ENCODE peak calls at places on chromosomes 16 and 17, in nine cellular contexts. Y, B, M, Q, X, H, D, A and O are unnamed samples.

GRCh38 chr17:15143524-15143923 is 121.6 kb downstream of the PMP22 start:
- DNase-seq in M (no peak), Y (no peak), X (no peak), Q (no peak), A (no peak), H (no peak), B (no peak), D (no peak), O (no peak)

GRCh38 chr16:681746-682427 is 1.7 kb downstream of the STUB1 start:
- DNase-seq in A (no peak), Q (no peak), M (peak), D (no peak), Y (no peak), B (peak), H (no peak), X (no peak), O (no peak)

GRCh38 chr16:24681793-24682192 is 47.7 kb upstream of the TNRC6A start:
- DNase-seq in Q (no peak), M (no peak), Y (no peak), A (peak), D (no peak), H (no peak), B (peak), X (no peak), O (peak)

GRCh38 chr17:11787074-11787473 is 188.8 kb downstream of the DNAH9 start:
- DNase-seq in A (no peak), H (no peak), M (no peak), X (no peak), B (no peak), Q (no peak), Y (no peak), D (no peak), O (peak)

GRCh38 chr16:57023541-57024249 is 34.3 kb downstream of the NLRC5 start:
- DNase-seq in H (no peak), D (no peak), B (no peak), A (no peak), X (no peak), Y (no peak), Q (no peak), M (no peak), O (no peak)

GRCh38 chr17:43702636-43703035 is 40.9 kb upstream of the MEOX1 start:
- DNase-seq in B (peak), M (no peak), D (no peak), X (no peak), Q (no peak), H (no peak), A (no peak), Y (no peak), O (peak)

GRCh38 chr16:53960954-53961616 is 257.1 kb downstream of the FTO start:
- DNase-seq in H (no peak), B (no peak), M (no peak), Y (no peak), A (no peak), X (no peak), Q (no peak), D (no peak), O (no peak)

GRCh38 chr16:75860654-75861053 is 134.4 kb upstream of the CPHXL start:
- DNase-seq in M (peak), A (no peak), H (no peak), X (peak), Q (peak), D (no peak), B (no peak), Y (no peak), O (no peak)

DNA sequence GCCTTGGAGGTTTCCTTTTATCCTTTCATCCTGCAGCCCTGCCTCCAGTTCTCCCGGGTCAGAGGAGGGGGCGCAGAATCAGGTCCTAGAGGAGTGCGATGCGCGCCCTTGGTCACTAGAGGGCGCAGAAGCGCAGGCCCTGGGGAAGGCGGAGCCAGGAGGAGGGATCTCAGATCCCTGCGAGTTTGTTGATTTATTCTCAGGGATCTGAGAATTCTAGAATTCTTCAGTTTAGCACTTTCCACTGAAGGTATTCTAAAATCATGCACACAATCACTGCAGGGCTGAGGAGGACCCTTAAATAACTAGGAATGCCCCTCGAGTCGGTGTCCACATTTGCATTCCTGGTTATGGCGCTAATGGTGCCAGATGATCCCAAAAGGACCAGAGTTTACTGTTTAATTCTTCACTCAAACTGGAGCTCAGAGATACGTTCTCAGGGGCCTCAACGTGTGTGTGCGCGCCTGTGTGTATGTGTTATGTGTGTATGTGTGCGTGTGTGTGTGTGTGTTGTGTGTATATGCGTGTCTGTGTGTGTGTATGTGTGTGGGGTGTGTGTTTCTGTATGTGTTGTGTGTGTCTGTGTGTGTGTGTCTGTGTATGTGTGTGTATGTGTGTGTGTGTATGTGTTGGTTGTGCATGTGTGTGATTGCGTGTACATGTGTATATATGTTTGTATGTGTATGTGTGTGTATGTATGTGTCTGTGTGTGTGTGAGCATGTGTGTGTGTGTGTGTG is 6.9 kb upstream of the ELAC2 start:
- DNase-seq in X (peak), Y (peak), B (peak), D (peak), Q (peak), H (peak), A (peak), M (peak), O (peak)
- H3K4me3 ChIP-seq in X (peak), Y (peak), B (no peak), D (peak), Q (no peak), H (peak), A (no peak), M (peak), O (no peak)

DNA sequence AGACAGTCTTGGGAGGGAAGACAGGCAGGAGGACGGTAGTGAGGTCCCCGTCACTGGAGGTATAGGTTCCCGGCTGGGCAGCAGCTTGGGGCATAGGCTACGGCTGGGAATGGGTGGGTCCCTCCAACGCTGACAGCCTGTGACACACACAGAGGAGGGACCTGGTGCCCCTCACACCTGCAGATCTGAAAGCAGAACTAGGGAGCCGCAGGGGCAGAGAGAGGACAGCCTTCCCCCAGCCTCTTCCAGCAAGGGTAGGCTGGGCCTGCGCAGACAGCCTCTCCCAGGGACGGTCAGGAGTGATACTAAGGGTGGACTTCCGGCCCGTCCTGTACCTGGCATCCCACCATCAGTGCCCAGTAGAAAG is 2.0 kb downstream of the P2RX1 start:
- DNase-seq in D (no peak), B (no peak), X (peak), A (no peak), Q (no peak), H (no peak), M (no peak), Y (peak), O (peak)
- H3K4me3 ChIP-seq in D (no peak), B (no peak), X (no peak), A (no peak), Q (no peak), H (no peak), M (no peak), Y (peak), O (peak)

GRCh38 chr17:67375761-67376160 is 1.3 kb upstream of the PITPNC1 start:
- DNase-seq in H (no peak), Q (no peak), Y (no peak), D (peak), B (no peak), X (no peak), M (no peak), A (no peak), O (no peak)

GRCh38 chr17:67375054-67375427 is 2.0 kb upstream of the PITPNC1 start:
- DNase-seq in D (no peak), Y (no peak), H (no peak), A (no peak), M (no peak), B (no peak), X (no peak), Q (no peak), O (no peak)

GRCh38 chr17:67376892-67377726 is at the start of gene PITPNC1:
- DNase-seq in Q (peak), Y (peak), X (peak), B (peak), H (peak), M (peak), D (peak), A (peak), O (peak)

GRCh38 chr17:67377727-67378443 is 804 bp downstream of the PITPNC1 start:
- DNase-seq in Y (peak), D (peak), A (peak), X (peak), B (peak), H (peak), M (peak), Q (peak), O (peak)

DNA sequence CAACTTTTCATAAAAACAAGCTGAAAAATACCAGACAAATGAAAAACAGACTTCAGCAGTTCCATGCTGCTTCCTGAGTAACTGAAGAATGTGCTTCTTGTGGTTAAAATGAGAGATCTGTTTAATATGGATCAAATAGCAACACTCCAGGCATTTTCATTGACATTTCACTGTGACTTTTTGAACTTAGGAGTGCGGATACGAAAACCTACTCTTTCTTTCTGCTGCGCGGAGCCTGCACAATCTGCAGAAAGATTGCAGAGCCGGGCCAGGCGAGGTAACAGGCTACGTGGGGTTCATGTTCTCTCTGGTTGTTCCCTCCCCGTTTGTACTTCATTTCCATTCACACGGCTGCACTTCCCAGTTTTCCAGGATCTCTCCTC is 581 bp upstream of the PITPNC1 start:
- DNase-seq in Q (peak), B (peak), X (no peak), M (no peak), Y (peak), D (peak), H (no peak), A (no peak), O (peak)
- H3K4me3 ChIP-seq in Q (peak), B (peak), X (peak), M (peak), Y (peak), D (peak), H (peak), A (peak), O (peak)

GRCh38 chr17:76191891-76192290 is 48.4 kb downstream of the RNF157 start:
- DNase-seq in X (no peak), A (no peak), D (no peak), H (no peak), Q (no peak), Y (no peak), B (peak), M (no peak), O (no peak)
- H3K4me3 ChIP-seq in X (no peak), A (no peak), D (no peak), H (no peak), Q (no peak), Y (no peak), B (no peak), M (no peak), O (no peak)

DNA sequence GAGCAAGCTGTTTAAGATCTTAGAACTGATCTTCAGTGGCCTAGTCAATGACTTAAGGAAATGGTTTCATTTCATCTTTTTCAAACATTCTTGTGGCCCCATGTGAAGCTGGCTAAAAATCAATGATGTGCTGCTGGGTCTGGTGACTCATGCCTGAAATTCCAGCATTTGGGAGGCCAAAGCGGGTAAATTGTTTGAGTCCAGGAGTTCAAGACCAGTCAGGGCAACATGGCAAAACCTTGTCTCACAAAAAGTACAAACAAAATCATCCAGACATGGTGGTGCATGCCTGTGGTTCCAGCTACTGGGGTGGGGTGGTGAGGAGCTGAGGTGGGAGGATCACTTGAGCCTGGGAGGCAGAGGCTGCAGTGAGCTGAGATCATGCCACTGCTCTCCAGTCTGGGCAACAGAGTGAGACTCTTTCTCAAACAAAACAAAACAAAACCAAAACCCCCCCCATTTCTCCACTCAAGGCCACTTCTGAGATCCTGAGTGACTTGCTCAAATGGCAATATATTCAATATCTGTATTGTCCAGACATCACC is 17.4 kb upstream of the COL1A1 start:
- DNase-seq in X (no peak), Q (no peak), H (no peak), Y (no peak), B (peak), A (peak), D (no peak), M (no peak), O (no peak)
- H3K4me3 ChIP-seq in X (no peak), Q (no peak), H (no peak), Y (no peak), B (no peak), A (no peak), D (no peak), M (no peak), O (no peak)

DNA sequence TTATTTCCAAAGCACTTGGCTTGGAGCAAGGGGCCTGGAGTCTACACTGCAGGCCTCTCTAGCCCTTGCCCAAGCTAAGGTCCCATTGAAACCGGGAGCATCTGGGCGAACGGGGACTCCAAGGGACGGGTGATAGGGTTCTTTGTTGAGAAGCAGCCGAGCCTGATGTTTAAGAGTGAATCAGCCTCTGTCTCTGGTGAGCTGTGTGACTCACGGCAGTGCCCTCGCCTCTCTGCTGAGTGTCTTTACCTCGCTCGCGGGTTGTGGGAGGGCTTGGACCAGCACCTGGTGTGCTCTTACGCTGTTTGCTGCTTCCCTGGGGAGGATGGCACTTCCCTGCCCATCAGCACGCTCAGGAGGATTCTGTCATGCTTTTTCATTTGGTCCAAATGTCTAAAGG is 1.3 kb downstream of the HGS start:
- DNase-seq in Y (no peak), Q (no peak), X (no peak), D (no peak), H (no peak), M (no peak), A (peak), B (peak), O (no peak)
- H3K4me3 ChIP-seq in Y (peak), Q (no peak), X (peak), D (peak), H (peak), M (peak), A (peak), B (peak), O (peak)

GRCh38 chr16:11201498-11202259 is 54.3 kb downstream of the SOCS1 start:
- DNase-seq in M (no peak), Q (no peak), B (peak), A (peak), X (no peak), Y (peak), D (no peak), H (no peak), O (no peak)
- H3K4me3 ChIP-seq in M (no peak), Q (no peak), B (no peak), A (no peak), X (no peak), Y (no peak), D (no peak), H (no peak), O (no peak)

GRCh38 chr17:79822583-79823124 is 16.6 kb downstream of the CBX4 start:
- DNase-seq in H (no peak), M (no peak), Q (no peak), X (no peak), A (no peak), B (no peak), D (no peak), Y (no peak), O (no peak)
- H3K4me3 ChIP-seq in H (no peak), M (no peak), Q (no peak), X (no peak), A (no peak), B (no peak), D (no peak), Y (no peak), O (no peak)